ENCODE peak calls at places on chromosomes 11 and 22, in six cellular contexts. Y is foreskin keratinocyte, N is transverse colon, C is tibial nerve, B is upper lobe of left lung, F is heart left ventricle. H is an unnamed sample.

GRCh38 chr11:86815726-86816125 is 15.4 kb downstream of the PRSS23 start:
- DNase-seq in Y (peak), N (no peak), C (no peak), B (no peak), F (no peak), H (no peak)

GRCh38 chr11:94125408-94126120 is 3.1 kb upstream of the PANX1 start:
- DNase-seq in Y (no peak), N (no peak), C (no peak), B (no peak), F (no peak), H (no peak)

GRCh38 chr11:87359401-87359800 is 321.7 kb downstream of the TMEM135 start:
- DNase-seq in Y (peak), N (peak), C (no peak), B (no peak), F (no peak), H (no peak)

GRCh38 chr11:35558468-35558867 is 33.1 kb upstream of the PAMR1 start:
- DNase-seq in Y (peak), N (no peak), C (no peak), B (no peak), F (no peak), H (no peak)

GRCh38 chr11:109859325-109859724 is 233.9 kb upstream of the ZC3H12C start:
- DNase-seq in Y (peak), N (no peak), C (no peak), B (no peak), F (no peak), H (no peak)

GRCh38 chr11:2574553-2575535 is 125.0 kb downstream of the KCNQ1OT1 start:
- DNase-seq in Y (peak), N (peak), C (peak), B (no peak), F (peak), H (peak)

GRCh38 chr11:69447786-69448185 is 33.7 kb upstream of the LINC01488 start:
- DNase-seq in Y (peak), N (no peak), C (no peak), B (peak), F (no peak), H (peak)

GRCh38 chr11:93477684-93478234 is 65.4 kb downstream of the SMCO4 start:
- DNase-seq in Y (no peak), N (no peak), C (no peak), B (no peak), F (no peak), H (no peak)

GRCh38 chr11:128717581-128717980 is 23.7 kb downstream of the FLI1 start:
- DNase-seq in Y (no peak), N (no peak), C (no peak), B (no peak), F (no peak), H (no peak)
- H3K27ac ChIP-seq in Y (no peak), N (peak), C (peak), B (peak), F (peak), H (no peak)

DNA sequence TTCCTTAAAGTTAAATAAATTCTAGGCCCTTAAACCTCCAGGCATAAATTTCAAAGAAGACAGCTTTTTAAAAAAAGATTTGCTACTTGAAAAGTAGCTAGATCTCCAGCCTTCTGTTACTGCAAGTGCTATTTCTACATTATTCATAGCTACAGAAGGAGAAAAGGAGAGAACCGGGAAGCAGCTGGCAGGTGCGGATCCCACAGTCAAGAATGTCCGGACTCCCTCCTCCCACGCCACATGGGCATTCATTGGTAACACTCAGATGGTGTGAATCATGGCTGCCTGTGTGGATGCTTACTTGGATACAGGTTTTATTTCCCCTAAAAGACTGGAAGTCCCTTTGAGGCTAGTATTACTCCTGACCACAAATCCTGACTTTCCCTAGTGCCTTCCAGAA is 39.5 kb upstream of the YPEL1 start:
- DNase-seq in Y (no peak), N (no peak), C (no peak), B (no peak), F (no peak), H (no peak)
- TF ChIP-seq CTCF in Y (no peak), N (no peak), C (no peak), B (no peak), F (no peak), H (no peak)

GRCh38 chr22:40414306-40414705 is 43.9 kb downstream of the SGSM3 start:
- DNase-seq in Y (peak), N (no peak), C (no peak), B (no peak), F (no peak), H (no peak)
- H3K27ac ChIP-seq in Y (no peak), N (peak), C (no peak), B (no peak), F (no peak), H (no peak)

DNA sequence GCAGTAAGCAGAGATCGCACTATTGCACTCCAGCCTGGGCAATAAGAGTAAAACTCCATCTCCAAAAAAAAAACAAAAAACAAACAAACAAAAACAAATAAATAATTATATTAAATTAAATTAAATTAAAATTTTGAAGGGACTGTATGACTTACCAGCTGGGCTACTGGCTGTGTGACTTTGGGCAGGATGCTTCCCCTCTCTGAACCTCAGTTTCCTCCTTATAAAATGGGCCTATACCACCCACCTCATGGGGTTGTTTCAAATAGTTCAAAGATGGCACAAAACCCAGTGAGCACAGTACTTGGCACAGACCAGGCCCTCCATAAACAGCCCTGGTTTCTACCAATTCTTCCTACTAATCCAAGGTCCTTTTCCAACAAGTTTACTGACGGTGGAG is 34.9 kb downstream of the ASCC2 start:
- DNase-seq in Y (no peak), N (no peak), C (no peak), B (no peak), F (no peak), H (no peak)
- TF ChIP-seq CTCF in Y (no peak), N (no peak), C (no peak), B (no peak), F (no peak), H (no peak)

DNA sequence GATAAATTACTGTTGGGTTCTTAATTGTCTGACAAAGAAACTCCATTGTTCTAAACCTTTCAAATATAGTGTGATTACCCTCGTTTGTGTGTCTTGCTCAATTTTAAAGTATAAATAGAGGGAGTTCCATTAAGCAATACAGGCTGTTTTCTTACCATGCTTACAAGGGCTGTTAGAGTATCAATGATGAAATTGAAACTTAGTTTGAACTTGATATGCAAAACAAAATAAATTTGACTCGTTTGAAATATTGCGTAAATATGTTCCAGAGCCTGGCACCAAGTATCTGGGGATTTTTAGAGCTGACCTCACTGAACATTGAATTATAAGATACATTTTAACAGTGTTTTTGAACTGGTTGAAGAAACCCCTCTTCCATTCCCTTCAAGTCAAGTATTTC is 31.7 kb downstream of the TEAD1 start:
- DNase-seq in Y (no peak), N (no peak), C (no peak), B (no peak), F (no peak), H (no peak)
- H3K27ac ChIP-seq in Y (no peak), N (no peak), C (no peak), B (peak), F (no peak), H (no peak)

GRCh38 chr11:91133361-91133760 is 910.5 kb upstream of the CHORDC1 start:
- DNase-seq in Y (no peak), N (no peak), C (no peak), B (no peak), F (no peak), H (no peak)

GRCh38 chr11:91141655-91142054 is 918.8 kb upstream of the CHORDC1 start:
- DNase-seq in Y (no peak), N (no peak), C (no peak), B (no peak), F (no peak), H (no peak)

GRCh38 chr11:91136631-91137030 is 913.8 kb upstream of the CHORDC1 start:
- DNase-seq in Y (no peak), N (no peak), C (no peak), B (no peak), F (no peak), H (no peak)
- TF ChIP-seq CTCF in Y (no peak), N (no peak), C (no peak), B (no peak), F (no peak), H (no peak)